ENCODE peak calls at places on chromosomes 11 and 22, in nine cellular contexts. W is naive thymus-derived CD4-positive, alpha-beta T cell; K is prostate gland; J is Caco-2; F is fibroblast of lung; I is WERI-Rb-1; E is CD4-positive, CD25-positive, alpha-beta regulatory T cell; H is mesenchymal stem cell; X is SK-N-SH. O is an unnamed sample.

GRCh38 chr22:20487715-20488114 is 7.9 kb downstream of the KLHL22 start:
- DNase-seq in W (no peak), K (no peak), J (no peak), F (no peak), I (no peak), E (no peak), H (no peak), X (no peak), O (no peak)

GRCh38 chr11:111522426-111522825 is 7.8 kb downstream of the HOATZ start:
- DNase-seq in W (no peak), K (no peak), J (no peak), F (peak; percentile 76), I (no peak), E (no peak), H (no peak), X (no peak), O (no peak)

GRCh38 chr11:57637626-57638004 is 12.1 kb downstream of the YPEL4 start:
- DNase-seq in W (no peak), K (no peak), J (no peak), F (no peak), I (no peak), E (no peak), H (peak; percentile 18), X (peak; percentile 62), O (no peak)

GRCh38 chr11:10930224-10930960 is 72.5 kb upstream of the ZBED5 start:
- DNase-seq in W (peak; percentile 23), K (no peak), J (no peak), F (peak; percentile 40), I (peak; percentile 27), E (peak; percentile 27), H (peak; percentile 67), X (no peak), O (no peak)

GRCh38 chr11:114821626-114822025 is 143.3 kb downstream of the NXPE2 start:
- DNase-seq in W (no peak), K (no peak), J (no peak), F (peak; percentile 26), I (peak; percentile 80), E (no peak), H (no peak), X (no peak), O (no peak)

GRCh38 chr11:134604886-134605285 is 192.8 kb upstream of the B3GAT1 start:
- DNase-seq in W (no peak), K (no peak), J (no peak), F (no peak), I (no peak), E (no peak), H (no peak), X (no peak), O (no peak)

GRCh38 chr11:73192272-73192671 is 25.8 kb upstream of the P2RY2 start:
- DNase-seq in W (no peak), K (peak; percentile 51), J (peak; percentile 38), F (no peak), I (no peak), E (no peak), H (no peak), X (no peak), O (no peak)

GRCh38 chr11:82733444-82734119 is at the start of gene FAM181B:
- DNase-seq in W (peak; percentile 46), K (no peak), J (peak; percentile 61), F (peak; percentile 39), I (peak; percentile 65), E (no peak), H (peak; percentile 28), X (peak; percentile 89), O (no peak)

GRCh38 chr22:48841881-48842582 is 985.6 kb downstream of the BRD1 start:
- DNase-seq in W (no peak), K (no peak), J (no peak), F (no peak), I (no peak), E (no peak), H (no peak), X (no peak), O (no peak)

GRCh38 chr22:48843640-48844039 is 984.0 kb downstream of the BRD1 start:
- DNase-seq in W (no peak), K (no peak), J (no peak), F (no peak), I (no peak), E (no peak), H (no peak), X (no peak), O (no peak)

GRCh38 chr22:48842976-48843375 is 984.7 kb downstream of the BRD1 start:
- DNase-seq in W (no peak), K (no peak), J (no peak), F (no peak), I (no peak), E (no peak), H (no peak), X (no peak), O (no peak)

GRCh38 chr22:48844096-48844675 is 983.5 kb downstream of the BRD1 start:
- DNase-seq in W (no peak), K (no peak), J (no peak), F (no peak), I (no peak), E (no peak), H (no peak), X (no peak), O (no peak)

GRCh38 chr22:48842583-48842945 is 985.1 kb downstream of the BRD1 start:
- DNase-seq in W (no peak), K (no peak), J (no peak), F (no peak), I (no peak), E (no peak), H (no peak), X (no peak), O (no peak)
- H3K9me3 ChIP-seq in W (no peaks in the 10 kb centered on the region), K (no peaks in the 10 kb centered on the region), J (no peaks in the 10 kb centered on the region), F (peaks cover under 1% of the 10 kb centered on the region), I (no peaks in the 10 kb centered on the region), E (no peaks in the 10 kb centered on the region), H (no peaks in the 10 kb centered on the region), X (no peaks in the 10 kb centered on the region), O (no peaks in the 10 kb centered on the region)

GRCh38 chr22:47294571-47294970 is 532.1 kb downstream of the TBC1D22A start:
- DNase-seq in W (no peak), K (no peak), J (no peak), F (no peak), I (peak; percentile 2), E (no peak), H (no peak), X (no peak), O (no peak)

GRCh38 chr22:47295226-47295901 is 532.9 kb downstream of the TBC1D22A start:
- DNase-seq in W (no peak), K (no peak), J (no peak), F (no peak), I (peak; percentile 1), E (no peak), H (no peak), X (peak; percentile 9), O (no peak)

GRCh38 chr22:47297261-47298016 is 535.0 kb downstream of the TBC1D22A start:
- DNase-seq in W (no peak), K (no peak), J (no peak), F (no peak), I (no peak), E (no peak), H (no peak), X (peak; percentile 6), O (no peak)

GRCh38 chr22:47296405-47297260 is 534.2 kb downstream of the TBC1D22A start:
- DNase-seq in W (no peak), K (no peak), J (no peak), F (no peak), I (no peak), E (no peak), H (no peak), X (peak; percentile 17), O (no peak)

GRCh38 chr22:47295982-47296381 is 533.5 kb downstream of the TBC1D22A start:
- DNase-seq in W (no peak), K (no peak), J (no peak), F (no peak), I (no peak), E (no peak), H (no peak), X (no peak), O (no peak)
- H3K9me3 ChIP-seq in W (no peaks in the 10 kb centered on the region), K (no peaks in the 10 kb centered on the region), J (no peaks in the 10 kb centered on the region), F (no peaks in the 10 kb centered on the region), I (no peaks in the 10 kb centered on the region), E (no peaks in the 10 kb centered on the region), H (no peaks in the 10 kb centered on the region), X (no peaks in the 10 kb centered on the region), O (no peaks in the 10 kb centered on the region)

DNA sequence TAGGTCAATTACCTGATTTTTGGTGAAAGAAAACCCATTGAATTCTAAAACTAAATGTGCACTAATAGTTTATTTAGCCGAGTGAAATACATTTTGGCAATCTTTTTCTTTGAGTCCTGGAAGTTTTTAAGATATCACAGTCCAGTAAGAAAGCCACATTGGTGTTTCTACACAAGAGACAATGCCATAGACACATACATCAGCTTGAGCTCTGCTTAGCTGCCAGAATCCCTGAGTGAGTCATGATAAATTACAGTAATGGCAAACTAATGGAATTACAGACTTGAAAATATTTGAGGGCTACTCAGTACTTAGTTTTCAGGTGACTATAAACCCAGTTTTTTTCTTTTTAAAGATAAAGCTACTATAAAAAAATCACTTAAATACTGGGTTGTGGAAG is 155.4 kb downstream of the OR4C45 start:
- DNase-seq in W (no peak), K (no peak), J (no peak), F (no peak), I (no peak), E (no peak), H (no peak), X (no peak), O (no peak)
- H3K9me3 ChIP-seq in W (no peaks in the 10 kb centered on the region), K (no peaks in the 10 kb centered on the region), J (no peaks in the 10 kb centered on the region), F (no peaks in the 10 kb centered on the region), I (no peaks in the 10 kb centered on the region), E (no peaks in the 10 kb centered on the region), H (peaks cover 2% of the 10 kb centered on the region), X (no peaks in the 10 kb centered on the region), O (no peaks in the 10 kb centered on the region)

GRCh38 chr11:76215946-76216345 is 9.6 kb upstream of the WNT11 start:
- DNase-seq in W (no peak), K (no peak), J (no peak), F (peak; percentile 58), I (no peak), E (no peak), H (peak; percentile 32), X (no peak), O (no peak)

GRCh38 chr11:76216536-76217326 is 10.4 kb upstream of the WNT11 start:
- DNase-seq in W (no peak), K (no peak), J (no peak), F (no peak), I (no peak), E (no peak), H (peak; percentile 12), X (no peak), O (no peak)

GRCh38 chr11:76219243-76219642 is 12.9 kb upstream of the WNT11 start:
- DNase-seq in W (no peak), K (no peak), J (no peak), F (no peak), I (no peak), E (no peak), H (no peak), X (no peak), O (no peak)

GRCh38 chr11:76217653-76218160 is 11.4 kb upstream of the WNT11 start:
- DNase-seq in W (no peak), K (no peak), J (no peak), F (no peak), I (no peak), E (no peak), H (no peak), X (no peak), O (no peak)

DNA sequence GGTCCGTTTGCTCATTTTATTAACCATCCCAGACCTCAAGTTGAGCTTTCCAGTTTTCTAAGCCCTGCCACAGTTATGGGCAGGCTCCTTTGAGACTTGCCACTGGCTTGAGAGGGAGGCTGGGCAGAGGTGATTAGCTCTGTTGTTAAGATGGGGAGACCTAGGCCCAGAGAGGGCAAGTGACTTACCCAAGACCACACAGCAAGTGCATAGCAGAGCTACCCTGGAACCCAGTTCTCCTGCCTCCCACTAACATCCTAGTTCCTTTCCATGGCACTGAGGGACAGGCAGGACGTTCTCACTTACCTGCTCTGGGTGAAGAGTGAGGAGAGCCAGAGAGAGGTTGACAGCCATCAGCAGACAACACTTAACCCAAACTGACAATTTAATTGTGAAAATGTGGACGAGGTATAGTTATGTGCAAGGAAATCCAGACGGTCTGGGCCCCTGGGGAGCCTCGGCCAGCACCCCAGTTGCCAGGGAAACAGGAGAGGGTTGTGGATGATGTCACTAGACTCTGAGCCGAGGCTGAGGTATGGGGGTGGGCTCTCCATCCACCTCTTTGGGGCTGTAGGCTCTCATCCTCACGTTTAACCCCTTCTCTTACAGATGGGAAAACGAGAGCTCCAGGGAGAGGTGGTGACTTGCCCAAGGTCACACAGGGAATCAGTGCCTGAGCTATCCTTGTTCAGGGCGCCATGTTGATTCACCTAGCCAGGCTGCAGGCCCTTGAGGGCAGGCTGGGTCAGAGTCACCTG is 12.3 kb upstream of the WNT11 start:
- DNase-seq in W (no peak), K (no peak), J (no peak), F (no peak), I (no peak), E (no peak), H (no peak), X (no peak), O (no peak)
- H3K9me3 ChIP-seq in W (no peaks in the 10 kb centered on the region), K (no peaks in the 10 kb centered on the region), J (no peaks in the 10 kb centered on the region), F (no peaks in the 10 kb centered on the region), I (no peaks in the 10 kb centered on the region), E (no peaks in the 10 kb centered on the region), H (no peaks in the 10 kb centered on the region), X (no peaks in the 10 kb centered on the region), O (no peaks in the 10 kb centered on the region)